ENCODE peak calls at places on chromosomes 4 and X, in four cellular contexts. N, O, B and Z are unnamed samples. For H3K4me1, the result is how much of the 10 kb centered on the place peaks cover.

GRCh38 chr4:111991163-111991562 is 154.1 kb upstream of the FAM241A start:
- DNase-seq in O (no peak), N (no peak), B (no peak), Z (no peak)

GRCh38 chr4:182019148-182019652 is 224.0 kb upstream of the TENM3 start:
- DNase-seq in O (no peak), N (no peak), B (no peak), Z (no peak)

GRCh38 chr4:159856451-159856850 is 753.6 kb downstream of the RAPGEF2 start:
- DNase-seq in B (no peak), O (no peak), N (no peak), Z (no peak)

GRCh38 chrX:15915959-15916703 is 61.5 kb upstream of the AP1S2 start:
- DNase-seq in O (no peak), B (no peak), N (no peak), Z (peak)

GRCh38 chr4:155889036-155889793 is 14.3 kb upstream of the TDO2 start:
- DNase-seq in O (peak), B (peak), N (no peak), Z (peak)

GRCh38 chrX:51598899-51599298 is 19.8 kb downstream of the CENPVL3 start:
- DNase-seq in N (no peak), B (no peak), O (no peak), Z (no peak)

GRCh38 chr4:169385356-169385755 is 114.6 kb upstream of the SH3RF1 start:
- DNase-seq in B (no peak), O (no peak), N (no peak), Z (no peak)

GRCh38 chr4:13902141-13902540 is 274.6 kb upstream of the BOD1L1 start:
- DNase-seq in B (no peak), N (no peak), O (no peak), Z (no peak)

GRCh38 chr4:137647375-137647774 is 115.1 kb upstream of the PCDH18 start:
- DNase-seq in B (no peak), O (no peak), N (no peak), Z (no peak)

GRCh38 chrX:43559643-43560042 is 96.5 kb upstream of the MAOA start:
- DNase-seq in O (peak), N (peak), B (peak), Z (peak)

GRCh38 chr4:89506866-89507494 is 199.4 kb upstream of the GPRIN3 start:
- DNase-seq in N (no peak), O (no peak), B (no peak), Z (no peak)

GRCh38 chrX:56813318-56813837 is 84.3 kb downstream of the NBDY start:
- DNase-seq in N (no peak), O (peak), B (peak), Z (no peak)

GRCh38 chrX:13026877-13027652 is 17.4 kb downstream of the FAM9C start:
- DNase-seq in O (no peak), B (no peak), N (no peak), Z (no peak)

GRCh38 chrX:8179653-8180052 is 8.6 kb upstream of the VCX2 start:
- DNase-seq in N (no peak), B (no peak), O (no peak), Z (no peak)

GRCh38 chrX:85992811-85993229 is 54.5 kb downstream of the CHM start:
- DNase-seq in O (peak), B (no peak), N (no peak), Z (no peak)

GRCh38 chrX:121975666-121976065 is 928.3 kb downstream of the GLUD2 start:
- DNase-seq in N (no peak), O (no peak), B (no peak), Z (no peak)

GRCh38 chr4:7600247-7600646 is 165.5 kb upstream of the PSAPL1 start:
- DNase-seq in O (no peak), N (no peak), B (no peak), Z (no peak)

GRCh38 chr4:102817021-102817605 is 10.2 kb downstream of the UBE2D3 start:
- DNase-seq in B (no peak), N (no peak), O (peak), Z (no peak)
- H3K4me3 ChIP-seq in B (no peak), N (peak), O (peak), Z (no peak)

DNA sequence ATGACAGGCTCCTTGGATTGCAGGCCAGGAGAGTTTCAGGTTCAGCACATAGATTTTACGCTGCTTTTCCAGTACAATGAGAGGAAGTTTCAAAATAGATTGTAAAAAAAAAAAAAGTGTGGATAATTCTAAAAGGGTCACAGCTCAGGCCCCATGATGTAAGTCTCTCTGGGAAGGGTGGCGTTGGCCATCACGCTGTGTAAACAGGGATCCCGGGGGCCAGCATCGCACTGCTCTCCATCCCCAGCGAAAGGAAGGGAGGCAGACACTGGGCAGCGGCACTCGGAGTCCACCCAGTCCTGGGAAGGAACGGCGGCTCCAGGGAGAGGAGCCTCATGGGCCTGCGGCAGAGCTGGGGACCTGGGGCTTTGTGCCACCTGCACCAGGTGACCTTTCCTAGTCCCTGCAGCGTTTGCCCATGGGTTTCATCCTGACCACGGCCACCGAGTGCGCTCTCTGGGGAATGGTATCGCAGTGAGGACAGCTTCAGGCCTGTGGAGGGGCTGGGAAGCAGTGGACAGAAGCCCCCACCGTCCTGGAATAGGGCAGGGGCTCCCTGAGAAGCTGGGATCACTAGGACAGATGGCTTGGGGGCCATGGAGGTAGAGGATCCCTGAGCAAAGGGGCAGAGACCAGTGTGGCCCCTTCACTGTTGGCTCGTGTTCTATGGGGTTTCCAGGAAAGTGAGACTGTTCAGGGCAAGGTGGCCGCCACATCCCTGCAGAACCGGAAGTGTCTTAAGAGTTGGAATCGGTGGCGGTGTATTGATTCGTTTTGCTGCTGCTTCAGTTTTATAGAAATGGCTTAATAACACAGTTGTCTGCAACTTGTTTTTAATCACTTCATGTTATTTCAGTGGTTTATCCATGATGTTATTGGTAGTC is 38.9 kb downstream of the RGS12 start:
- DNase-seq in B (no peak), N (no peak), O (no peak), Z (peak)
- H3K27ac ChIP-seq in B (no peak), N (peak), O (no peak), Z (peak)

GRCh38 chr4:118284169-118284568 is 68.6 kb downstream of the PRSS12 start:
- DNase-seq in O (peak), N (no peak), B (no peak), Z (no peak)
- H3K4me1 ChIP-seq in O (under half), N (under half), B (under half), Z (under half)

GRCh38 chrX:103378990-103379389 is 2.7 kb downstream of the BEX3 start:
- DNase-seq in B (no peak), N (no peak), O (no peak), Z (no peak)

GRCh38 chrX:103372886-103373285 is 3.5 kb upstream of the BEX3 start:
- DNase-seq in B (no peak), O (no peak), N (no peak), Z (no peak)

GRCh38 chrX:103373581-103373980 is 2.8 kb upstream of the BEX3 start:
- DNase-seq in N (no peak), B (no peak), O (peak), Z (no peak)

GRCh38 chrX:103376979-103377324 is 614 bp downstream of the BEX3 start:
- DNase-seq in B (no peak), O (no peak), N (no peak), Z (no peak)

DNA sequence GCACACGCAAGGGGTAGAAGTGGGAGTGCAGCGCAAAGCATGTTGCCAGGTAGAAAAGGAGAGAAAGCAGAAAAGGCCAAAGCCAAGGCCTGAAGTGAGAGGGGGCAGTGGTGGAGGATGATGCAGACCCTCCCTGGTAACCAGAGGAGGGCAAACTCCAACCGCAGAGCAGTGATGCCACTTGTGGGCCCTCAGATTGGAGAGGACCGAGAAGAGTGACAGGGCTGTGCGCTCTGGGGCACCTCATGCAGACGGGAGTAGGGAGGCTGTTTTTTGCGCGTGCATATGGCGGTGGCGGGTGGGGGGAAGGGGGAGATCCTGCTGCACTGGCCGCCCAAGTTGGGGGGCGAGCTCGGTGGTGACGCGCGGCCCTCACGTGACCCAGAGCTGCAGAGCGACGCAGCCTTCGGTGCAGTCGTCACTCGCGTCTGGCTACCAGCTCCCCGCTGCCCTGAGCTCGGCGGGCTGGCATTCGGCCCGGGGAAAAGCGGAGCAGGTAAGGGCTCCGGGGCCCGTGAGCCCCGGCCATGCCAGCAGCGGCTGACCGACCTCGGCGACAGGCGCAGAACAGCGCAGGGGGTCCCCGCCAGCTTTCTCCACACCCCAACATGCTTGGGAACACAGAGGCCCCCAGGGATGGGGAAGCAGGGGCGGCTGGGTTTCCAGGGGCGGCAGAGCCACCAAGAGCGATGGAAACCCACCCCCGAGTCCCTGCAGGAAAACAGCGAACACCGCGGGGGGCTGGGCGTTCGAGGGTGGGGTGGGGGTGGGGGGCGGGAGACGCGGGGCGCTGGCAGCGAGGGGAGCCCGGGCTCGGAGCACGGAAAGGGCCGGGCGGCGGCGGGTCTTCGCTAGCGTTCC is at the start of gene BEX3:
- DNase-seq in O (no peak), B (peak), N (peak), Z (peak)
- H3K4me3 ChIP-seq in O (peak), B (peak), N (peak), Z (peak)

DNA sequence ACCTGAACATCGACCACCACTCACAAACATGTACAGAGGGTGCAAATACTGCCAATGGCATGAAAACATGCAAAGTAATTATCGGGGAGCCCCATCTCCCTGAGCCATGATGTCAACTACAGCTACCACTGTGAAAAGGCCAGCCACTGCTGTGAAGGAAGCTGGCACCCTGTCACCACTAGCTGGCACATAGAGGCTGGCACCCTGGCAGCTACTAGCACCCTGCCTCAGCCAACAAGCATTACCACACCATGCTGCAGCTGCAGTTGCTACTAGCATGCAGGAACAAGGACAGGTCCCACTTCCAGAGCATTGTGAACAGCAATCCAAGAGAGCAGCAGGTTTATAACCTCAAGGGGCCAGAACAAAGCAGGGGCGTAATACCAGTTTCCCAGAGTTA is 81.4 kb downstream of the PRR32 start:
- DNase-seq in N (peak), O (no peak), B (no peak), Z (no peak)
- H3K27ac ChIP-seq in N (no peak), O (no peak), B (no peak), Z (no peak)

DNA sequence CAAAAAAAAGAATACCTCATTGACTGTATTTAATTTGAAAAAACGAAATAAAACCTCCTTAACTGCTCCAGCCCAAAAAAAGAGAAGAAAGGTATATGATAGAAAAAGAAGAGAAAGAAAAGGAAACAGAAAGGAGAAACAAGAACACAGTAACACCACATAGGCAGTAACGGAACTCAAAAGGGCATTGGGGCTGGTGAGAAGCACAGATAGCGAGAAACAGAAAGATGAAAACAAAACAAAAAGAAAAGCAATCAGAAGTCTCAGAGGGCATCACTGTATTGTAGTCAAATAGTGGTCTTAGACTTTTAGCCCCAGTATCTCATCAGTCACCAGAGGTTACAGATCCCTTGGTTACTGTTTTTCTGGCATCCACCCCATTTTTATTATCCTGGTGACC is 88.6 kb downstream of the NFKB1 start:
- DNase-seq in B (no peak), N (no peak), O (no peak), Z (no peak)
- H3K4me1 ChIP-seq in B (under half), N (under half), O (under half), Z (under half)

GRCh38 chr4:38132140-38132673 is 172.0 kb downstream of the PTTG2 start:
- DNase-seq in N (no peak), B (peak), O (peak), Z (peak)

GRCh38 chr4:38130884-38131283 is 170.7 kb downstream of the PTTG2 start:
- DNase-seq in O (no peak), B (no peak), N (no peak), Z (no peak)

GRCh38 chr4:38132843-38133662 is 172.9 kb downstream of the PTTG2 start:
- DNase-seq in B (no peak), N (no peak), O (no peak), Z (no peak)

GRCh38 chr4:38129452-38129830 is 169.2 kb downstream of the PTTG2 start:
- DNase-seq in N (no peak), O (no peak), B (no peak), Z (no peak)

GRCh38 chr4:38131371-38132139 is 171.4 kb downstream of the PTTG2 start:
- DNase-seq in O (peak), B (no peak), N (no peak), Z (no peak)
- H3K4me3 ChIP-seq in O (no peak), B (no peak), N (no peak), Z (no peak)

GRCh38 chr4:56444719-56445118 is 8.7 kb downstream of the PAICS start:
- DNase-seq in O (no peak), B (no peak), N (no peak), Z (no peak)

GRCh38 chr4:56448301-56448700 is 12.2 kb downstream of the PAICS start:
- DNase-seq in N (no peak), O (no peak), B (no peak), Z (no peak)

GRCh38 chr4:56445699-56446098 is 9.6 kb downstream of the PAICS start:
- DNase-seq in N (no peak), B (no peak), O (no peak), Z (no peak)

DNA sequence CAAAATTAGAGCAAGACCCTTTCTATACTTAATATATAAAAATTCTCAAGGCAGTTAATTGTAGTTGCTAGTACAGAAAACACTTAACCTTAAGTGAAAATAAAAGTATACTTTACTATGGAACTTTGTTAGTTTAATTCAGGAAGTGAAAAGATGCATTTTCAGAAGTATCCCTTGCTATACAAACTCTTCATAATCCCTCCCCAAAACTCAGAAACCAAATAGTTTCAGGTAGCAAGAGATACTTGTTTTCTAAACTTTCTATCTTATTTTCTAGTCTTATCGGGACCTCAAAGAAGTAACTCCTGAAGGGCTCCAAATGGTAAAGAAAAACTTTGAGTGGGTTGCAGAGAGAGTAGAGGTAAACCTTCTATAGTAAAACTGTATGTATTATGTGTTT is 14.3 kb downstream of the PAICS start:
- DNase-seq in B (no peak), O (no peak), N (no peak), Z (no peak)
- H3K27ac ChIP-seq in B (no peak), O (no peak), N (no peak), Z (no peak)

DNA sequence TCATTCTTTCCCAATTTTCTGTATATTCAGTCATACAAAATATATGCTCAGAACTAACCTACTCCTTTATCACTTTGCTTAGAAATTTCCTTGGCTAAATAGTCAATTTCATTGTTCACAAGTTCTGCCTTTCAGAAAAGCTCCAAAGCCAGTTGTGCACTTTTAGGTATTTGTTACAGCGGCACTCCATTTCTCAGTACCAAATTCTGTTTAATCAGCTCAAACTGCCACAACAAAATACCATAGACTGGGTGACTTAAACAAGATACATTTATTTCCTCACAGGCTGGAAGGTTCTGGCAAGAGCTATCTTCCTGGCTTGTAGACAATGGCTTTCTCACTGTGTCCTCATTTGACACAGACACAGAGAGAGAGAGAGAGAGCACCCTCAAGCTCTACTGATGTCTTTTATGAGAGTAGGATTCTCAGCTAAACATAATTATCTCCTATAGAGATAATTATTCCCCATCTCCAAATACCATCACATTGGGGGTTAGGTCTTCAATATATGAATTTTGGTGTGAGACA is 188.8 kb upstream of the FSTL5 start:
- DNase-seq in B (no peak), N (no peak), O (no peak), Z (no peak)
- H3K4me1 ChIP-seq in B (under half), N (under half), O (under half), Z (under half)